ENCODE peak calls at places on chromosomes 7 and 10, in nine cellular contexts. One of them, this sample, is unnamed.

GRCh38 chr10:63227207-63227895 is 94.2 kb downstream of the NRBF2 start:
- DNase-seq in GM13977: peak
- DNase-seq in stimulated activated CD4-positive, alpha-beta T cell treated with anti-CD3 and anti-CD28 coated beads, Interleukin-4, amount 100 ng/mL, for 4 hours: no peak
- DNase-seq in NCI-H1092 treated with DMSO at 0.1 percent for 48 hours: no peak
- DNase-seq in activated T-cell treated with anti-CD3 and anti-CD28 coated beads for 1 hour: no peak
- DNase-seq in activated CD8-positive, alpha-beta T cell treated with anti-CD3 and anti-CD28 coated beads, Interleukin-2, amount 10 ng/mL, durations not matched to agents 7 days and 5 days: no peak
- DNase-seq in foreskin melanocyte: no peak
- DNase-seq in pulmonary artery endothelial cell: no peak
- DNase-seq in MV-4-11: no peak
- DNase-seq in this sample: peak

GRCh38 chr10:43395571-43396060 is 13.4 kb downstream of the HNRNPF start:
- DNase-seq in GM13977: no peak
- DNase-seq in stimulated activated CD4-positive, alpha-beta T cell treated with anti-CD3 and anti-CD28 coated beads, Interleukin-4, amount 100 ng/mL, for 4 hours: peak
- DNase-seq in NCI-H1092 treated with DMSO at 0.1 percent for 48 hours: no peak
- DNase-seq in activated T-cell treated with anti-CD3 and anti-CD28 coated beads for 1 hour: peak
- DNase-seq in activated CD8-positive, alpha-beta T cell treated with anti-CD3 and anti-CD28 coated beads, Interleukin-2, amount 10 ng/mL, durations not matched to agents 7 days and 5 days: peak
- DNase-seq in foreskin melanocyte: no peak
- DNase-seq in pulmonary artery endothelial cell: no peak
- DNase-seq in MV-4-11: no peak
- DNase-seq in this sample: peak

GRCh38 chr7:100016209-100016901 is 959 bp downstream of the ZKSCAN1 start:
- DNase-seq in GM13977: no peak
- DNase-seq in stimulated activated CD4-positive, alpha-beta T cell treated with anti-CD3 and anti-CD28 coated beads, Interleukin-4, amount 100 ng/mL, for 4 hours: no peak
- DNase-seq in NCI-H1092 treated with DMSO at 0.1 percent for 48 hours: peak
- DNase-seq in activated T-cell treated with anti-CD3 and anti-CD28 coated beads for 1 hour: no peak
- DNase-seq in activated CD8-positive, alpha-beta T cell treated with anti-CD3 and anti-CD28 coated beads, Interleukin-2, amount 10 ng/mL, durations not matched to agents 7 days and 5 days: no peak
- DNase-seq in foreskin melanocyte: peak
- DNase-seq in pulmonary artery endothelial cell: no peak
- DNase-seq in MV-4-11: no peak
- DNase-seq in this sample: no peak

GRCh38 chr10:104318096-104318725 is 20.1 kb downstream of the ITPRIP start:
- DNase-seq in GM13977: no peak
- DNase-seq in stimulated activated CD4-positive, alpha-beta T cell treated with anti-CD3 and anti-CD28 coated beads, Interleukin-4, amount 100 ng/mL, for 4 hours: no peak
- DNase-seq in NCI-H1092 treated with DMSO at 0.1 percent for 48 hours: no peak
- DNase-seq in activated T-cell treated with anti-CD3 and anti-CD28 coated beads for 1 hour: no peak
- DNase-seq in activated CD8-positive, alpha-beta T cell treated with anti-CD3 and anti-CD28 coated beads, Interleukin-2, amount 10 ng/mL, durations not matched to agents 7 days and 5 days: no peak
- DNase-seq in foreskin melanocyte: no peak
- DNase-seq in pulmonary artery endothelial cell: no peak
- DNase-seq in MV-4-11: no peak
- DNase-seq in this sample: no peak

GRCh38 chr7:157684157-157684595 is 347.4 kb downstream of the DNAJB6 start:
- DNase-seq in GM13977: no peak
- DNase-seq in stimulated activated CD4-positive, alpha-beta T cell treated with anti-CD3 and anti-CD28 coated beads, Interleukin-4, amount 100 ng/mL, for 4 hours: no peak
- DNase-seq in NCI-H1092 treated with DMSO at 0.1 percent for 48 hours: no peak
- DNase-seq in activated T-cell treated with anti-CD3 and anti-CD28 coated beads for 1 hour: no peak
- DNase-seq in activated CD8-positive, alpha-beta T cell treated with anti-CD3 and anti-CD28 coated beads, Interleukin-2, amount 10 ng/mL, durations not matched to agents 7 days and 5 days: no peak
- DNase-seq in foreskin melanocyte: no peak
- DNase-seq in pulmonary artery endothelial cell: no peak
- DNase-seq in MV-4-11: no peak
- DNase-seq in this sample: no peak

GRCh38 chr7:92647652-92648051 is 57.5 kb upstream of the FAM133B start:
- DNase-seq in GM13977: no peak
- DNase-seq in stimulated activated CD4-positive, alpha-beta T cell treated with anti-CD3 and anti-CD28 coated beads, Interleukin-4, amount 100 ng/mL, for 4 hours: no peak
- DNase-seq in NCI-H1092 treated with DMSO at 0.1 percent for 48 hours: no peak
- DNase-seq in activated T-cell treated with anti-CD3 and anti-CD28 coated beads for 1 hour: no peak
- DNase-seq in activated CD8-positive, alpha-beta T cell treated with anti-CD3 and anti-CD28 coated beads, Interleukin-2, amount 10 ng/mL, durations not matched to agents 7 days and 5 days: no peak
- DNase-seq in foreskin melanocyte: no peak
- DNase-seq in pulmonary artery endothelial cell: no peak
- DNase-seq in MV-4-11: no peak
- DNase-seq in this sample: no peak

GRCh38 chr7:90816511-90817142 is 220.5 kb downstream of the CDK14 start:
- DNase-seq in GM13977: peak
- DNase-seq in stimulated activated CD4-positive, alpha-beta T cell treated with anti-CD3 and anti-CD28 coated beads, Interleukin-4, amount 100 ng/mL, for 4 hours: no peak
- DNase-seq in NCI-H1092 treated with DMSO at 0.1 percent for 48 hours: no peak
- DNase-seq in activated T-cell treated with anti-CD3 and anti-CD28 coated beads for 1 hour: no peak
- DNase-seq in activated CD8-positive, alpha-beta T cell treated with anti-CD3 and anti-CD28 coated beads, Interleukin-2, amount 10 ng/mL, durations not matched to agents 7 days and 5 days: no peak
- DNase-seq in foreskin melanocyte: no peak
- DNase-seq in pulmonary artery endothelial cell: peak
- DNase-seq in MV-4-11: peak
- DNase-seq in this sample: peak

GRCh38 chr7:25852249-25852994 is 299.6 kb upstream of the NFE2L3 start:
- DNase-seq in GM13977: no peak
- DNase-seq in stimulated activated CD4-positive, alpha-beta T cell treated with anti-CD3 and anti-CD28 coated beads, Interleukin-4, amount 100 ng/mL, for 4 hours: no peak
- DNase-seq in NCI-H1092 treated with DMSO at 0.1 percent for 48 hours: no peak
- DNase-seq in activated T-cell treated with anti-CD3 and anti-CD28 coated beads for 1 hour: no peak
- DNase-seq in activated CD8-positive, alpha-beta T cell treated with anti-CD3 and anti-CD28 coated beads, Interleukin-2, amount 10 ng/mL, durations not matched to agents 7 days and 5 days: peak
- DNase-seq in foreskin melanocyte: no peak
- DNase-seq in pulmonary artery endothelial cell: no peak
- DNase-seq in MV-4-11: peak
- DNase-seq in this sample: no peak

GRCh38 chr7:20651960-20652544 is 36.6 kb downstream of the ABCB5 start:
- DNase-seq in GM13977: peak
- DNase-seq in stimulated activated CD4-positive, alpha-beta T cell treated with anti-CD3 and anti-CD28 coated beads, Interleukin-4, amount 100 ng/mL, for 4 hours: no peak
- DNase-seq in NCI-H1092 treated with DMSO at 0.1 percent for 48 hours: peak
- DNase-seq in activated T-cell treated with anti-CD3 and anti-CD28 coated beads for 1 hour: no peak
- DNase-seq in activated CD8-positive, alpha-beta T cell treated with anti-CD3 and anti-CD28 coated beads, Interleukin-2, amount 10 ng/mL, durations not matched to agents 7 days and 5 days: no peak
- DNase-seq in foreskin melanocyte: no peak
- DNase-seq in pulmonary artery endothelial cell: no peak
- DNase-seq in MV-4-11: peak
- DNase-seq in this sample: no peak

GRCh38 chr7:93578762-93579161 is 4.2 kb upstream of the CALCR start:
- DNase-seq in GM13977: no peak
- DNase-seq in stimulated activated CD4-positive, alpha-beta T cell treated with anti-CD3 and anti-CD28 coated beads, Interleukin-4, amount 100 ng/mL, for 4 hours: no peak
- DNase-seq in NCI-H1092 treated with DMSO at 0.1 percent for 48 hours: no peak
- DNase-seq in activated T-cell treated with anti-CD3 and anti-CD28 coated beads for 1 hour: no peak
- DNase-seq in activated CD8-positive, alpha-beta T cell treated with anti-CD3 and anti-CD28 coated beads, Interleukin-2, amount 10 ng/mL, durations not matched to agents 7 days and 5 days: no peak
- DNase-seq in foreskin melanocyte: no peak
- DNase-seq in pulmonary artery endothelial cell: no peak
- DNase-seq in MV-4-11: no peak
- DNase-seq in this sample: no peak

GRCh38 chr7:1995426-1995825 is 237.3 kb downstream of the MAD1L1 start:
- DNase-seq in GM13977: no peak
- DNase-seq in stimulated activated CD4-positive, alpha-beta T cell treated with anti-CD3 and anti-CD28 coated beads, Interleukin-4, amount 100 ng/mL, for 4 hours: no peak
- DNase-seq in NCI-H1092 treated with DMSO at 0.1 percent for 48 hours: no peak
- DNase-seq in activated T-cell treated with anti-CD3 and anti-CD28 coated beads for 1 hour: no peak
- DNase-seq in activated CD8-positive, alpha-beta T cell treated with anti-CD3 and anti-CD28 coated beads, Interleukin-2, amount 10 ng/mL, durations not matched to agents 7 days and 5 days: no peak
- DNase-seq in foreskin melanocyte: no peak
- DNase-seq in pulmonary artery endothelial cell: no peak
- DNase-seq in MV-4-11: no peak
- DNase-seq in this sample: no peak

GRCh38 chr10:77501152-77501845 is 136.3 kb downstream of the KCNMA1 start:
- DNase-seq in GM13977: no peak
- DNase-seq in stimulated activated CD4-positive, alpha-beta T cell treated with anti-CD3 and anti-CD28 coated beads, Interleukin-4, amount 100 ng/mL, for 4 hours: no peak
- DNase-seq in NCI-H1092 treated with DMSO at 0.1 percent for 48 hours: no peak
- DNase-seq in activated T-cell treated with anti-CD3 and anti-CD28 coated beads for 1 hour: no peak
- DNase-seq in activated CD8-positive, alpha-beta T cell treated with anti-CD3 and anti-CD28 coated beads, Interleukin-2, amount 10 ng/mL, durations not matched to agents 7 days and 5 days: no peak
- DNase-seq in foreskin melanocyte: no peak
- DNase-seq in pulmonary artery endothelial cell: no peak
- DNase-seq in MV-4-11: no peak
- DNase-seq in this sample: peak

GRCh38 chr7:55155351-55156117 is 136.7 kb downstream of the EGFR start:
- DNase-seq in GM13977: no peak
- DNase-seq in stimulated activated CD4-positive, alpha-beta T cell treated with anti-CD3 and anti-CD28 coated beads, Interleukin-4, amount 100 ng/mL, for 4 hours: no peak
- DNase-seq in NCI-H1092 treated with DMSO at 0.1 percent for 48 hours: no peak
- DNase-seq in activated T-cell treated with anti-CD3 and anti-CD28 coated beads for 1 hour: no peak
- DNase-seq in activated CD8-positive, alpha-beta T cell treated with anti-CD3 and anti-CD28 coated beads, Interleukin-2, amount 10 ng/mL, durations not matched to agents 7 days and 5 days: no peak
- DNase-seq in foreskin melanocyte: no peak
- DNase-seq in pulmonary artery endothelial cell: no peak
- DNase-seq in MV-4-11: no peak
- DNase-seq in this sample: no peak

GRCh38 chr10:26503911-26504310 is 65.8 kb downstream of the APBB1IP start:
- DNase-seq in GM13977: no peak
- DNase-seq in stimulated activated CD4-positive, alpha-beta T cell treated with anti-CD3 and anti-CD28 coated beads, Interleukin-4, amount 100 ng/mL, for 4 hours: no peak
- DNase-seq in NCI-H1092 treated with DMSO at 0.1 percent for 48 hours: no peak
- DNase-seq in activated T-cell treated with anti-CD3 and anti-CD28 coated beads for 1 hour: peak
- DNase-seq in activated CD8-positive, alpha-beta T cell treated with anti-CD3 and anti-CD28 coated beads, Interleukin-2, amount 10 ng/mL, durations not matched to agents 7 days and 5 days: peak
- DNase-seq in foreskin melanocyte: no peak
- DNase-seq in pulmonary artery endothelial cell: no peak
- DNase-seq in MV-4-11: no peak
- DNase-seq in this sample: no peak

GRCh38 chr7:26616235-26616634 is 248.2 kb downstream of the SKAP2 start:
- DNase-seq in GM13977: no peak
- DNase-seq in stimulated activated CD4-positive, alpha-beta T cell treated with anti-CD3 and anti-CD28 coated beads, Interleukin-4, amount 100 ng/mL, for 4 hours: no peak
- DNase-seq in NCI-H1092 treated with DMSO at 0.1 percent for 48 hours: no peak
- DNase-seq in activated T-cell treated with anti-CD3 and anti-CD28 coated beads for 1 hour: no peak
- DNase-seq in activated CD8-positive, alpha-beta T cell treated with anti-CD3 and anti-CD28 coated beads, Interleukin-2, amount 10 ng/mL, durations not matched to agents 7 days and 5 days: no peak
- DNase-seq in foreskin melanocyte: no peak
- DNase-seq in pulmonary artery endothelial cell: no peak
- DNase-seq in MV-4-11: no peak
- DNase-seq in this sample: no peak

GRCh38 chr7:158479680-158480025 is 108.0 kb downstream of the PTPRN2 start:
- DNase-seq in GM13977: no peak
- DNase-seq in stimulated activated CD4-positive, alpha-beta T cell treated with anti-CD3 and anti-CD28 coated beads, Interleukin-4, amount 100 ng/mL, for 4 hours: no peak
- DNase-seq in NCI-H1092 treated with DMSO at 0.1 percent for 48 hours: no peak
- DNase-seq in activated T-cell treated with anti-CD3 and anti-CD28 coated beads for 1 hour: no peak
- DNase-seq in activated CD8-positive, alpha-beta T cell treated with anti-CD3 and anti-CD28 coated beads, Interleukin-2, amount 10 ng/mL, durations not matched to agents 7 days and 5 days: no peak
- DNase-seq in foreskin melanocyte: no peak
- DNase-seq in pulmonary artery endothelial cell: no peak
- DNase-seq in MV-4-11: no peak
- DNase-seq in this sample: no peak

GRCh38 chr7:123979876-123980275 is 53.0 kb downstream of the TMEM229A start:
- DNase-seq in GM13977: no peak
- DNase-seq in stimulated activated CD4-positive, alpha-beta T cell treated with anti-CD3 and anti-CD28 coated beads, Interleukin-4, amount 100 ng/mL, for 4 hours: no peak
- DNase-seq in NCI-H1092 treated with DMSO at 0.1 percent for 48 hours: no peak
- DNase-seq in activated T-cell treated with anti-CD3 and anti-CD28 coated beads for 1 hour: no peak
- DNase-seq in activated CD8-positive, alpha-beta T cell treated with anti-CD3 and anti-CD28 coated beads, Interleukin-2, amount 10 ng/mL, durations not matched to agents 7 days and 5 days: no peak
- DNase-seq in foreskin melanocyte: no peak
- DNase-seq in pulmonary artery endothelial cell: no peak
- DNase-seq in MV-4-11: no peak
- DNase-seq in this sample: no peak

GRCh38 chr7:1646957-1647891 is 22.9 kb upstream of the ELFN1 start:
- DNase-seq in GM13977: no peak
- DNase-seq in stimulated activated CD4-positive, alpha-beta T cell treated with anti-CD3 and anti-CD28 coated beads, Interleukin-4, amount 100 ng/mL, for 4 hours: no peak
- DNase-seq in NCI-H1092 treated with DMSO at 0.1 percent for 48 hours: peak
- DNase-seq in activated T-cell treated with anti-CD3 and anti-CD28 coated beads for 1 hour: no peak
- DNase-seq in activated CD8-positive, alpha-beta T cell treated with anti-CD3 and anti-CD28 coated beads, Interleukin-2, amount 10 ng/mL, durations not matched to agents 7 days and 5 days: no peak
- DNase-seq in foreskin melanocyte: no peak
- DNase-seq in pulmonary artery endothelial cell: no peak
- DNase-seq in MV-4-11: no peak
- DNase-seq in this sample: no peak

GRCh38 chr10:132144086-132144485 is 42.7 kb upstream of the DPYSL4 start:
- DNase-seq in GM13977: no peak
- DNase-seq in stimulated activated CD4-positive, alpha-beta T cell treated with anti-CD3 and anti-CD28 coated beads, Interleukin-4, amount 100 ng/mL, for 4 hours: no peak
- DNase-seq in NCI-H1092 treated with DMSO at 0.1 percent for 48 hours: no peak
- DNase-seq in activated T-cell treated with anti-CD3 and anti-CD28 coated beads for 1 hour: no peak
- DNase-seq in activated CD8-positive, alpha-beta T cell treated with anti-CD3 and anti-CD28 coated beads, Interleukin-2, amount 10 ng/mL, durations not matched to agents 7 days and 5 days: no peak
- DNase-seq in foreskin melanocyte: no peak
- DNase-seq in pulmonary artery endothelial cell: no peak
- DNase-seq in MV-4-11: no peak
- DNase-seq in this sample: no peak

GRCh38 chr7:88437132-88437531 is 130.4 kb upstream of the STEAP4 start:
- DNase-seq in GM13977: no peak
- DNase-seq in stimulated activated CD4-positive, alpha-beta T cell treated with anti-CD3 and anti-CD28 coated beads, Interleukin-4, amount 100 ng/mL, for 4 hours: no peak
- DNase-seq in NCI-H1092 treated with DMSO at 0.1 percent for 48 hours: no peak
- DNase-seq in activated T-cell treated with anti-CD3 and anti-CD28 coated beads for 1 hour: no peak
- DNase-seq in activated CD8-positive, alpha-beta T cell treated with anti-CD3 and anti-CD28 coated beads, Interleukin-2, amount 10 ng/mL, durations not matched to agents 7 days and 5 days: no peak
- DNase-seq in foreskin melanocyte: no peak
- DNase-seq in pulmonary artery endothelial cell: no peak
- DNase-seq in MV-4-11: no peak
- DNase-seq in this sample: no peak

GRCh38 chr7:34430456-34430855 is 227.6 kb upstream of the NPSR1 start:
- DNase-seq in GM13977: peak
- DNase-seq in stimulated activated CD4-positive, alpha-beta T cell treated with anti-CD3 and anti-CD28 coated beads, Interleukin-4, amount 100 ng/mL, for 4 hours: no peak
- DNase-seq in NCI-H1092 treated with DMSO at 0.1 percent for 48 hours: no peak
- DNase-seq in activated T-cell treated with anti-CD3 and anti-CD28 coated beads for 1 hour: no peak
- DNase-seq in activated CD8-positive, alpha-beta T cell treated with anti-CD3 and anti-CD28 coated beads, Interleukin-2, amount 10 ng/mL, durations not matched to agents 7 days and 5 days: no peak
- DNase-seq in foreskin melanocyte: no peak
- DNase-seq in pulmonary artery endothelial cell: no peak
- DNase-seq in MV-4-11: no peak
- DNase-seq in this sample: no peak

GRCh38 chr7:22357311-22358175 is 589 bp upstream of the RAPGEF5 start:
- DNase-seq in GM13977: peak
- DNase-seq in stimulated activated CD4-positive, alpha-beta T cell treated with anti-CD3 and anti-CD28 coated beads, Interleukin-4, amount 100 ng/mL, for 4 hours: no peak
- DNase-seq in NCI-H1092 treated with DMSO at 0.1 percent for 48 hours: peak
- DNase-seq in activated T-cell treated with anti-CD3 and anti-CD28 coated beads for 1 hour: no peak
- DNase-seq in activated CD8-positive, alpha-beta T cell treated with anti-CD3 and anti-CD28 coated beads, Interleukin-2, amount 10 ng/mL, durations not matched to agents 7 days and 5 days: no peak
- DNase-seq in foreskin melanocyte: no peak
- DNase-seq in pulmonary artery endothelial cell: no peak
- DNase-seq in MV-4-11: no peak
- DNase-seq in this sample: no peak

GRCh38 chr10:77837248-77837924 is 89.2 kb downstream of the DLG5 start:
- DNase-seq in GM13977: peak
- DNase-seq in stimulated activated CD4-positive, alpha-beta T cell treated with anti-CD3 and anti-CD28 coated beads, Interleukin-4, amount 100 ng/mL, for 4 hours: peak
- DNase-seq in NCI-H1092 treated with DMSO at 0.1 percent for 48 hours: peak
- DNase-seq in activated T-cell treated with anti-CD3 and anti-CD28 coated beads for 1 hour: peak
- DNase-seq in activated CD8-positive, alpha-beta T cell treated with anti-CD3 and anti-CD28 coated beads, Interleukin-2, amount 10 ng/mL, durations not matched to agents 7 days and 5 days: peak
- DNase-seq in foreskin melanocyte: no peak
- DNase-seq in pulmonary artery endothelial cell: no peak
- DNase-seq in MV-4-11: peak
- DNase-seq in this sample: peak

GRCh38 chr10:78190051-78190450 is 156.4 kb downstream of the RPS24 start:
- DNase-seq in GM13977: no peak
- DNase-seq in stimulated activated CD4-positive, alpha-beta T cell treated with anti-CD3 and anti-CD28 coated beads, Interleukin-4, amount 100 ng/mL, for 4 hours: no peak
- DNase-seq in NCI-H1092 treated with DMSO at 0.1 percent for 48 hours: no peak
- DNase-seq in activated T-cell treated with anti-CD3 and anti-CD28 coated beads for 1 hour: no peak
- DNase-seq in activated CD8-positive, alpha-beta T cell treated with anti-CD3 and anti-CD28 coated beads, Interleukin-2, amount 10 ng/mL, durations not matched to agents 7 days and 5 days: no peak
- DNase-seq in foreskin melanocyte: no peak
- DNase-seq in pulmonary artery endothelial cell: no peak
- DNase-seq in MV-4-11: no peak
- DNase-seq in this sample: no peak